ENCODE peak calls at places on chromosomes 3 and 15, in ten cellular contexts. D is GM13977, E is right atrium auricular region, A is cardiac fibroblast, K is nephron progenitor cell, I is GM20000, S is heart left ventricle, G is AG04449, C is ovary, X is GM06990. V is an unnamed sample.

GRCh38 chr15:80660114-80660513 is 35.0 kb upstream of the ABHD17C start:
- DNase-seq in D (no peak), E (no peak), A (peak), K (peak), I (no peak), S (no peak), G (no peak), C (no peak), X (no peak), V (no peak)

GRCh38 chr15:58433597-58434333 is 2.0 kb downstream of the LIPC start:
- DNase-seq in D (no peak), E (peak), A (no peak), K (no peak), I (no peak), S (no peak), G (no peak), C (no peak), X (no peak), V (no peak)

GRCh38 chr3:61239871-61240270 is 11.4 kb downstream of the FHIT start:
- DNase-seq in D (no peak), E (no peak), A (no peak), K (no peak), I (no peak), S (peak), G (no peak), C (peak), X (no peak), V (no peak)

GRCh38 chr3:57696861-57697321 is 4.0 kb upstream of the DENND6A start:
- DNase-seq in D (no peak), E (no peak), A (peak), K (no peak), I (no peak), S (no peak), G (no peak), C (no peak), X (no peak), V (no peak)

GRCh38 chr3:55417211-55417610 is 69.9 kb downstream of the WNT5A start:
- DNase-seq in D (no peak), E (no peak), A (no peak), K (no peak), I (no peak), S (no peak), G (no peak), C (no peak), X (no peak), V (no peak)

GRCh38 chr3:183579967-183580720 is 24.6 kb upstream of the KLHL6 start:
- DNase-seq in D (no peak), E (peak), A (peak), K (no peak), I (no peak), S (peak), G (no peak), C (peak), X (no peak), V (no peak)

GRCh38 chr3:154795582-154795981 is 284.5 kb upstream of the MME start:
- DNase-seq in D (no peak), E (no peak), A (peak), K (no peak), I (no peak), S (no peak), G (peak), C (no peak), X (no peak), V (no peak)

GRCh38 chr3:46982581-46982980 is 3.1 kb downstream of the NBEAL2 start:
- DNase-seq in D (no peak), E (no peak), A (no peak), K (no peak), I (no peak), S (no peak), G (no peak), C (no peak), X (no peak), V (no peak)

GRCh38 chr3:129481783-129482332 is 41.8 kb downstream of the IFT122 start:
- DNase-seq in D (no peak), E (peak), A (peak), K (no peak), I (no peak), S (peak), G (no peak), C (peak), X (no peak), V (peak)

GRCh38 chr3:153785901-153786300 is 335.3 kb upstream of the ARHGEF26 start:
- DNase-seq in D (no peak), E (no peak), A (no peak), K (no peak), I (no peak), S (no peak), G (no peak), C (no peak), X (no peak), V (no peak)
- TF ChIP-seq CTCF in D (no peak), E (no peak), A (no peak), K (no peak), I (no peak), S (no peak), G (no peak), C (no peak), X (peak), V (no peak)

DNA sequence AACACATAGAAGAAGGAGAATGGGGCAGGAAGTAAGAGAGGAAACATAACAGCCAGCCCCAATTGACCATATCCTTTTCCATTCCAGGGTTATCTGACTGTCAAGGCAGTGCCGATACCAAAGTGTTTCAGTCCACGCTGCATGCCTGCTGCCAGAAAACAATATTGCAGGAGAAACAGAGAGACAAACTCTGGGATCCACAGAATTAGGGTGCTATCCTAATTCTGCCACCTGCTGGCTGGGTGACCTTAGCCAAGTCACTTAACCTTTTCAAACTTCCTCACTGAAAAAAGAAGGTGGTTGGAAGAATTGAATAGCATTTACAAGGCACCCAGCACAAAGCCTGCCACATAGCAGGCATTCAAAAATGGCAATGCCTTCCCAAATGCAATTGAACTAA is 32.0 kb downstream of the GLB1 start:
- DNase-seq in D (no peak), E (no peak), A (no peak), K (no peak), I (no peak), S (no peak), G (no peak), C (no peak), X (no peak), V (peak)
- TF ChIP-seq CTCF in D (peak), E (no peak), A (no peak), K (no peak), I (no peak), S (no peak), G (no peak), C (no peak), X (peak), V (no peak)

DNA sequence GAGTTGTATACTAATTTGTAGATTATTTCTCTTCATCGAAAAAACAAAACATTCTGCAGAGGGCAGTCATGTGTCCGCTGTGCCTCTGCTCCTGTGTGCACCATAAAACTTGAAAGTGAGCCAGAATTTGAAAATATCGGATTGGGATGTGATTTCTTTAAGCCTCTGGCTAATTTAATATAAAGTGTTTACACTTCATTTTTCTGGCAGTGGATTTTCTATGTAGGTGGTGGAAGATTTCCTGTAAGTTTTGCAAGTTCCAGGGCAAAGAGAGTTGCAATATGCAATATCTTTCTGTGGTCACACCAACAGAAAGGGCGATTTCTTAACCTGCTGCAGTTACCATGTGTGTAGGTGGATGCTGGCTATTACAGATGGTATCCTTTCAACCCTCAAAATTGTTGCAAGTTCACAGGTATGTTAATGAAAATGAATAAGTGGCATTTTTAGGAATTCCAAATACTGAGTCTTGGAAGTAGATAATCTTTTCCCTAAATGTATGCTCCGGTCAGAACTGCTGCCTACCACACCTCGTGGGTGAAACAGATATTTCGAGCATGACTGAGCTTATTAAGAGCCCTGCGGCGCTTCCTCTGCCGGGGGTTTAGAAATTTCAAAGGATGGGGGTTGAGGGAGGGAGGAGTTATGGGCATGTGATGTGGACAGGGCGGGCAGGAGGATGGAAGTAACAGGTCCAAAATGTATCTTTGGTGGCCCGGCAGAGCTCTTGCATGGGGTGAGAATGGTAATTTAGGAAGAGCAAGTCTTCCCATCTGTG is 134.0 kb downstream of the PGPEP1L start:
- DNase-seq in D (no peak), E (no peak), A (peak), K (no peak), I (no peak), S (no peak), G (no peak), C (no peak), X (no peak), V (no peak)
- TF ChIP-seq CTCF in D (no peak), E (no peak), A (no peak), K (no peak), I (no peak), S (no peak), G (no peak), C (no peak), X (no peak), V (no peak)

DNA sequence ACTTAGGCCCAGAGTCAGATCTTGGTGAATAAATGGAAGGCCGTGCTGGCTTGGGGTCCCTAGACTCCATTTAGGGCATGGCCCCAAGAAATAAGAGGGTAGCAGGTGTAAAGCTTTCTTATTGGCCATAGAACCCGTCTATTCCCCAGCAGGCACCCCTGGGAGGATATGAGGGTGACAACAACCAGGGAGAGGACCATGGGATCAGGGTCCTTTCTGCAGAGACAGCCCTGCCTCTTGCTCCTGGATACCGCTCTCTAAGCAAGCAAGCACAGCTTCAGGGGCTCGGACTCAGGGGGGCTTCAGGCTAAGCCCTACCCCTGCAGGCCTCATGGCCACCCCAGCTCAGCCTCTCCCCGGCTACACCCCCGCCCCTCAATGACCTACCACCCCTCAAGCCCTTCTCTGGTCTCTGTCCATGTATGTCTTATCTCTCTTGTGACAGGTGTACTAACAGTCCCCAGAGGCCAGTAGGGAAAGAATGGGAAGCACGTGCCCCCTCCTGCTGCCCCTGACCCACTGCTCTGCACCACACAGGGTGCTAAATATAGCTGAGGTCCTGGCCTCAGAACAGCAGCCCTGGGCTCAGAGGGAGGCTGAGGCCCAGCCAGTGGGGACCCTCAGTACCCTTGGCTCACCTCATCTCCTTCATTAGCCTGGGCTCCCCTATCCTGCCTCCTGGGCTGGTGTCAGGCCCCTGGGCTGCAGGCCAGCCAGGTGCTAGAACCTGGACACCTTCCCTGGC is 1.9 kb downstream of the XIRP1 start:
- DNase-seq in D (no peak), E (no peak), A (no peak), K (no peak), I (no peak), S (no peak), G (no peak), C (no peak), X (no peak), V (no peak)
- TF ChIP-seq CTCF in D (no peak), E (no peak), A (no peak), K (no peak), I (no peak), S (no peak), G (no peak), C (no peak), X (no peak), V (no peak)

DNA sequence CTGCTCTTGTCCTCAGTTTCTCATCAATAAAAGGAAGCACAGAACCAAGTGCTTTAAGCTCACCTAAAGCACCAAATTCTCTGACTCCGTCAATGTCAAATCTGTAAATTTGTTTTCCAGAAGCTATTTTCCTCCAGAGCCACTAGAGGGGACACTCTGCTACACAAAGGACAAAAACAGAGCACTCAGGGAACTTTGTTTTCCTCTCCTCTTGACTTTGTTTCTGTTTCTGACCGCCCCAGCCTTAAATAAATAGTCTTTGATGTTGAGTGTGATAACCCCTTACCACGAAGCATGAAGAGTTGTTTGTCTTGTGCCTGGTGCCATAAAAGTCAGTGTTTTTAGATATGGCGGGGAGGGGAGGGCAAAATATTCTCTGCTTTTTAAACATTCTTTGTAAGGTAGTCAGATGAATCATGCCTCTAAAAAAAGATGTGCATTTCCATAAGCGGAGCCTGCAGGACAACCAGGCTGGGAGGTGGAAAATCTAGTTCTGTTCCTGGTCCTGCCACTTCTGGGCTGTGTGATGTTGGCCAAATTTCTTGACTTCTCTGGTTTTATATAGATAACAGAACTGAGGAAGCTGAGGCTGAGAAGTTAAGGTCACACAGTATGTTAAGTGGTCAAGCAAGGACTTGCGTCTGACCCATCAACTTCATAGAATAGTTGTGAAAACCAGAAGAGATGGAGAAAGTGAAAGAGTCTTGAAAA is 7.3 kb upstream of the ZBTB38 start:
- DNase-seq in D (peak), E (no peak), A (peak), K (no peak), I (peak), S (no peak), G (peak), C (no peak), X (peak), V (no peak)
- TF ChIP-seq CTCF in D (peak), E (peak), A (peak), K (peak), I (peak), S (peak), G (peak), C (peak), X (peak), V (peak)

DNA sequence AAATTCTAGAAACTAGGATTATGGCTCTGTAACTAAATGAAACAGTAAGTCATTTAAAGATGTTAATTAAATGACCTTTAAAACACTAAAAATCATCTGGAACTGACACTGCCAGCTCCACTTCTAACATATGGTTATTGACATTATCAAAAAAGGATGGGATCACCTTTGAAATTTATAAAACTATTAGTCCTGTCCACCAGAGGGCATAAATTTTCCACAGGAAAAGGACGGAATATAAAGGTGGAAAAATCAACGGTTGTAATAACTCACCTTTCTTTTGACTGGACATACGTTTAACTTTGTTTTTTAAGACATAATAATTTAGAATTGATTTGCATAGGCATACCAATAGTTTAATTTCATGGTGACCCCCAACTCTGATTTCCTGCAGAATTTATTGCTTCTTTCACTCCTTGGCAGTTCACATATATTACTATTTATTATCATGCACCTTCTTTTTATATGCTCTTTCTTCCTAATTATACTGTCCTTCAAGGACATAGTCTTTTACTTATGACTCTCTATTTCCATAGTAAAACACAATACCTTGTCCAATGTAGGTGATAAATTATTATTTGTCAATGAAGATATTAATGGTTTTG is 345.7 kb downstream of the CADM2 start:
- DNase-seq in D (no peak), E (no peak), A (peak), K (no peak), I (no peak), S (no peak), G (no peak), C (no peak), X (no peak), V (no peak)
- TF ChIP-seq CTCF in D (no peak), E (peak), A (no peak), K (no peak), I (no peak), S (no peak), G (no peak), C (no peak), X (no peak), V (no peak)